ENCODE peak calls at places on chromosomes 13 and 19, in nine cellular contexts. H is fibroblast of pulmonary artery; W is bronchial epithelial cell; G is A549; K is CD8-positive, alpha-beta T cell; L is CD8-positive, alpha-beta memory T cell; Y is mesendoderm; U is SJSA1; Z is CD4-positive, CD25-positive, alpha-beta regulatory T cell. O is an unnamed sample.

GRCh38 chr13:113863511-113864302 is at the start of gene GAS6:
- DNase-seq in G (peak), Z (no peak), Y (peak), K (no peak), U (peak), H (peak), L (no peak), W (no peak), O (no peak)

GRCh38 chr13:35716644-35717170 is 240.2 kb upstream of the MAB21L1 start:
- DNase-seq in G (no peak), U (no peak), L (no peak), K (no peak), W (no peak), Y (no peak), Z (no peak), H (no peak), O (no peak)

GRCh38 chr19:45637890-45638667 is 1.1 kb downstream of the EML2 start:
- DNase-seq in Z (no peak), K (no peak), G (peak), W (peak), Y (peak), H (peak), L (no peak), U (peak), O (no peak)

GRCh38 chr13:24181991-24182702 is 21.6 kb downstream of the SPATA13 start:
- DNase-seq in K (no peak), G (no peak), H (no peak), W (no peak), U (no peak), L (no peak), Y (no peak), Z (no peak), O (no peak)

GRCh38 chr19:36030264-36031148 is 2.2 kb downstream of the CLIP3 start:
- DNase-seq in Z (no peak), L (no peak), H (peak), G (peak), K (no peak), W (peak), U (no peak), Y (peak), O (no peak)

GRCh38 chr13:30408319-30409101 is 13.8 kb upstream of the UBE2L5 start:
- DNase-seq in Y (peak), W (peak), G (peak), L (peak), U (peak), K (peak), Z (peak), H (peak), O (no peak)

GRCh38 chr13:112901951-112902651 is 66.9 kb upstream of the MCF2L start:
- DNase-seq in W (peak), L (no peak), Y (no peak), H (no peak), G (no peak), U (no peak), Z (no peak), K (no peak), O (no peak)

GRCh38 chr19:30386551-30387143 is 14.5 kb downstream of the ZNF536 start:
- DNase-seq in Z (no peak), G (no peak), Y (no peak), W (no peak), K (no peak), L (no peak), H (no peak), U (no peak), O (no peak)

GRCh38 chr19:3660493-3661219 is 34.1 kb upstream of the CACTIN start:
- DNase-seq in W (no peak), U (no peak), H (no peak), Z (no peak), Y (no peak), G (no peak), L (no peak), K (no peak), O (no peak)

GRCh38 chr19:5719274-5719960 is 529 bp downstream of the LONP1 start:
- DNase-seq in Z (peak), W (peak), H (no peak), U (peak), K (no peak), G (no peak), Y (no peak), L (no peak), O (no peak)

GRCh38 chr19:56341948-56342347 is 27.3 kb upstream of the ZSCAN5A start:
- DNase-seq in G (no peak), K (no peak), Y (peak), U (no peak), H (no peak), W (no peak), Z (no peak), L (no peak), O (no peak)

GRCh38 chr13:27211771-27212364 is 39.5 kb upstream of the RPL21 start:
- DNase-seq in G (no peak), H (peak), L (no peak), W (peak), K (no peak), Z (no peak), U (peak), Y (no peak), O (no peak)

GRCh38 chr19:46347985-46348384 is 1.1 kb downstream of the PPP5C start:
- DNase-seq in L (no peak), G (no peak), W (no peak), K (no peak), Y (no peak), Z (no peak), U (no peak), H (no peak), O (no peak)

GRCh38 chr19:10568444-10568825 is 344 bp downstream of the CDKN2D start:
- DNase-seq in L (no peak), U (no peak), G (peak), Y (peak), W (peak), K (peak), H (no peak), Z (no peak), O (no peak)

GRCh38 chr13:49302222-49302621 is 54.5 kb downstream of the CDADC1 start:
- DNase-seq in U (no peak), L (no peak), H (no peak), K (no peak), Z (no peak), Y (no peak), G (no peak), W (no peak), O (no peak)

GRCh38 chr13:39363393-39363792 is 239.6 kb downstream of the LHFPL6 start:
- DNase-seq in L (no peak), Y (no peak), W (no peak), G (no peak), H (no peak), Z (no peak), U (no peak), K (no peak), O (no peak)

GRCh38 chr13:47794963-47795362 is 206.1 kb downstream of the SUCLA2 start:
- DNase-seq in K (no peak), W (no peak), L (no peak), H (peak), Z (no peak), G (peak), Y (peak), U (no peak), O (no peak)

GRCh38 chr13:28467886-28468519 is 26.9 kb downstream of the FLT1 start:
- DNase-seq in Z (no peak), Y (no peak), H (no peak), K (no peak), L (no peak), W (no peak), U (no peak), G (no peak), O (no peak)

GRCh38 chr13:101915333-101915732 is 462.9 kb downstream of the ITGBL1 start:
- DNase-seq in H (no peak), L (no peak), K (no peak), Z (no peak), W (no peak), Y (no peak), G (no peak), U (no peak), O (no peak)

GRCh38 chr13:29743229-29743786 is 107.1 kb downstream of the UBL3 start:
- DNase-seq in U (peak), W (no peak), Z (no peak), K (no peak), H (peak), L (no peak), Y (peak), G (no peak), O (no peak)

GRCh38 chr19:4197625-4198466 is 15.4 kb downstream of the ANKRD24 start:
- DNase-seq in G (peak), W (no peak), Z (no peak), L (no peak), U (no peak), K (no peak), Y (peak), H (peak), O (no peak)

GRCh38 chr19:34393629-34394028 is 10.6 kb upstream of the PDCD2L start:
- DNase-seq in K (no peak), U (no peak), Y (no peak), H (no peak), W (no peak), G (no peak), L (no peak), Z (no peak), O (no peak)

GRCh38 chr19:43610493-43610892 is 1.4 kb upstream of the SRRM5 start:
- DNase-seq in U (peak), K (no peak), H (no peak), L (no peak), Y (peak), G (peak), W (no peak), Z (no peak), O (no peak)

GRCh38 chr19:53907193-53907581 is 1.9 kb upstream of the CACNG7 start:
- DNase-seq in L (no peak), Z (no peak), K (no peak), G (no peak), H (no peak), Y (no peak), W (no peak), U (no peak), O (no peak)

GRCh38 chr13:27375686-27376326 is 48.6 kb upstream of the GTF3A start:
- DNase-seq in L (peak), K (peak), U (peak), H (peak), W (peak), G (peak), Y (peak), Z (peak), O (no peak)

GRCh38 chr13:71242191-71242590 is 624.8 kb downstream of the DACH1 start:
- DNase-seq in G (no peak), Y (no peak), H (peak), W (no peak), L (no peak), K (no peak), U (no peak), Z (no peak), O (no peak)

GRCh38 chr13:98022210-98022609 is 68.7 kb downstream of the IPO5 start:
- DNase-seq in U (peak), W (peak), K (no peak), L (no peak), Z (no peak), H (peak), Y (peak), G (no peak), O (no peak)

GRCh38 chr19:17576758-17577532 is 21.5 kb downstream of the COLGALT1 start:
- DNase-seq in Y (peak), L (no peak), U (no peak), H (no peak), W (peak), K (no peak), Z (no peak), G (peak), O (no peak)
- H3K4me3 ChIP-seq in Y (no peak), L (no peak), U (no peak), H (no peak), W (no peak), K (no peak), Z (no peak), G (no peak), O (no peak)

DNA sequence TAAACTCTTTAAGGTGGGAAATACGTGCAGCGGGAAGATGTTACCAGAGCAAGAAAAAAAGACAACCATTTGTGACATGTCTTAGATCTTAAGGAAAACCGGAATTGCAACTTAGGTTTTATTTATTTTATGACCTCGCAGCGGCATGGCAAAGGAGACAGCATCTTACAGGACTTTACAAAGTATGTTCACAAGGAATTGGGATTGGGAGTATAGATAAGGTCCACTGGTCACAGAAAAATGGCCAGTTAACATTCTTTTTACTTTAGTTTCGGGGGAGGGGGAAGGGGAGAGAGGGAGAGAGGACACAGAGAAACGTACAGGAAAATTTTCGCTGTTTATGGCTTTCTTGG is 104.5 kb upstream of the DIAPH3 start:
- DNase-seq in H (no peak), L (no peak), K (no peak), Y (no peak), W (no peak), U (no peak), Z (no peak), G (no peak), O (no peak)
- H3K4me3 ChIP-seq in H (peak), L (peak), K (peak), Y (peak), W (peak), U (no peak), Z (peak), G (peak), O (peak)

DNA sequence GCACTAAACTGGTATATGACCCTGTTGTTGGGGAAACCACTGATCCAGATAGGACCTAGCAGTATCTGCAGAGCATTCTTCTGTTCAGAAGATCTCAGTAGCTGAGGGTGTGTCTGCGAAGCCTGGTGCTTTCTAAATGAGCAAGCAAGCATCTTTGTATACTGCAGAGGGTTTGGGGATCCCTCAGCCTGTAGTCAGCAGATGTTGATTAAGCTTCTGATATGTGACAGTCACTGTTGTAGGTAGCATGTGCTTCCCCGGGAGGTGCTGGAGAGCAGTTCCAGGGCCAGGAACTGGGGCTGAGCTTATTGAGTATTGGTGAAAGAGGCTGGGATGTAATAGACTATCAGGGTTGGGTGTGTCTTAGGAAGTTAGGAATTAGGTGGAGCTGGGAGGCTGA is 1.5 kb downstream of the SCAF1 start:
- DNase-seq in L (no peak), Y (peak), K (no peak), W (no peak), G (no peak), U (no peak), H (no peak), Z (no peak), O (no peak)
- H3K4me3 ChIP-seq in L (no peak), Y (no peak), K (no peak), W (no peak), G (peak), U (no peak), H (peak), Z (peak), O (no peak)

DNA sequence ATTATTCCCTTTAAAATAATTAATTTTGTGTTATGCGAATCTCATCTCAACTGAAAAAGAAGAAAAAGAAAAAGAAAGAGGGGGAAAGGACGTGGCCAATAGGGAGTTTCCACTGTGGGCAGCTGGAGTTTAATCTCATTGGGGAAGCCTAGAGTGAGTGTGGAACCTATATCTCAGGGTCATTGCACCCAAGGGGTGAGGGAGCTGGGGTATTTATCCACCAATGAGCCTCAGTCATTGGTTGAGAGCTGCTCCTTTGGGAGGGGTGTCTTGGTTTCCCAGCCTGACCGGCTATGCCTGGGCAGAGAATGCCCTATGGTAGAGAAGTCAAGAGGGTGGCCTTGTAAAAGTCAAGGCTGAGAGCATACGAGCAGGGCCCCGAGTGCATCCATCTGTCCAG is 16.5 kb downstream of the CYP4F22 start:
- DNase-seq in W (no peak), G (no peak), Z (no peak), U (no peak), K (no peak), Y (no peak), H (no peak), L (no peak), O (no peak)
- H3K4me3 ChIP-seq in W (no peak), G (no peak), Z (no peak), U (no peak), K (no peak), Y (no peak), H (no peak), L (no peak), O (no peak)

O was measured in Panc1.